ENCODE peak calls at places on chromosomes 4 and X, in five cellular contexts. V is sciatic nerve, B is SJSA1, Y is Caki2, X is B cell. S is an unnamed sample.

GRCh38 chr4:25421819-25422511 is 44.9 kb downstream of the ANAPC4 start:
- DNase-seq in V (no peak), B (no peak), Y (no peak), X (no peak), S (no peak)

GRCh38 chrX:132576945-132577344 is 88.1 kb upstream of the MBNL3 start:
- DNase-seq in V (no peak), B (no peak), Y (no peak), X (no peak), S (no peak)

GRCh38 chr4:110099638-110100037 is 98.8 kb downstream of the ELOVL6 start:
- DNase-seq in V (no peak), B (no peak), Y (no peak), X (no peak), S (no peak)

GRCh38 chrX:124690495-124690894 is 344.1 kb downstream of the SH2D1A start:
- DNase-seq in V (no peak), B (no peak), Y (no peak), X (no peak), S (no peak)

GRCh38 chr4:40475609-40476008 is 140.5 kb downstream of the CHRNA9 start:
- DNase-seq in V (no peak), B (no peak), Y (peak; percentile 56), X (no peak), S (no peak)

GRCh38 chrX:153499876-153500275 is 5.1 kb downstream of the BGN start:
- DNase-seq in V (no peak), B (no peak), Y (no peak), X (no peak), S (no peak)

GRCh38 chrX:71671043-71671829 is 3.9 kb downstream of the LOC101059915 start:
- DNase-seq in V (no peak), B (no peak), Y (no peak), X (no peak), S (no peak)

GRCh38 chrX:12307961-12308360 is 169.7 kb downstream of the FRMPD4 start:
- DNase-seq in V (no peak), B (no peak), Y (no peak), X (no peak), S (no peak)

GRCh38 chr4:41532880-41533279 is 5.1 kb upstream of the LIMCH1 start:
- DNase-seq in V (no peak), B (no peak), Y (no peak), X (no peak), S (no peak)

GRCh38 chr4:124737619-124738018 is 25.1 kb upstream of the ANKRD50 start:
- DNase-seq in V (no peak), B (no peak), Y (no peak), X (no peak), S (no peak)

GRCh38 chr4:3316146-3316545 is 23.3 kb downstream of the RGS12 start:
- DNase-seq in V (peak; percentile 54), B (no peak), Y (no peak), X (no peak), S (peak; percentile 9)

GRCh38 chrX:78945186-78945912 is at the start of gene P2RY10:
- DNase-seq in V (no peak), B (no peak), Y (no peak), X (peak; percentile 22), S (no peak)

GRCh38 chr4:84971319-84971932 is 4.9 kb upstream of the WDFY3 start:
- DNase-seq in V (no peak), B (peak; percentile 41), Y (no peak), X (peak; percentile 20), S (no peak)

GRCh38 chr4:115154826-115155225 is 41.4 kb upstream of the NDST4 start:
- DNase-seq in V (no peak), B (no peak), Y (no peak), X (no peak), S (no peak)

GRCh38 chr4:114180481-114180880 is 201.0 kb upstream of the ARSJ start:
- DNase-seq in V (peak; percentile 76), B (peak; percentile 59), Y (peak; percentile 54), X (no peak), S (peak; percentile 52)

GRCh38 chrX:8125566-8125965 is 45.5 kb downstream of the VCX2 start:
- DNase-seq in V (no peak), B (no peak), Y (no peak), X (no peak), S (no peak)